ENCODE peak calls at places on chromosomes 12 and 14, in four cellular contexts. T is CD4-positive, alpha-beta T cell; S is GM13977; E is kidney glomerular epithelial cell. N is an unnamed sample.

GRCh38 chr14:68822132-68822651 is 29.3 kb upstream of the ZFP36L1 start:
- DNase-seq in T (no peak), E (no peak), S (peak), N (peak)

GRCh38 chr14:35231207-35231755 is 60.9 kb upstream of the PSMA6 start:
- DNase-seq in E (no peak), T (no peak), S (no peak), N (no peak)

GRCh38 chr12:508795-509194 is 49.1 kb downstream of the B4GALNT3 start:
- DNase-seq in T (no peak), E (peak), S (no peak), N (no peak)

GRCh38 chr14:52700701-52701172 is 5.4 kb upstream of the ERO1A start:
- DNase-seq in T (no peak), S (no peak), E (no peak), N (no peak)

GRCh38 chr14:73424453-73424852 is 33.9 kb downstream of the NUMB start:
- DNase-seq in E (no peak), T (no peak), S (no peak), N (no peak)

GRCh38 chr12:64066052-64066451 is 156.0 kb downstream of the KICS2 start:
- DNase-seq in S (no peak), T (no peak), E (peak), N (no peak)

GRCh38 chr12:52186135-52186840 is 5.5 kb downstream of the KRT80 start:
- DNase-seq in T (no peak), E (peak), S (no peak), N (no peak)

GRCh38 chr12:121765573-121765972 is 27.9 kb downstream of the RHOF start:
- DNase-seq in E (peak), S (no peak), T (no peak), N (no peak)

GRCh38 chr12:64311877-64312276 is 78.7 kb downstream of the C12orf56 start:
- DNase-seq in S (no peak), E (no peak), T (no peak), N (no peak)

GRCh38 chr12:91753649-91754048 is 392.0 kb downstream of the BTG1 start:
- DNase-seq in E (no peak), S (no peak), T (no peak), N (no peak)

GRCh38 chr14:73814158-73814557 is 37.5 kb upstream of the PTGR2 start:
- DNase-seq in E (no peak), T (no peak), S (no peak), N (no peak)

GRCh38 chr14:77002335-77002734 is 26.2 kb downstream of the IRF2BPL start:
- DNase-seq in S (no peak), E (no peak), T (no peak), N (no peak)

GRCh38 chr12:92735131-92735721 is 32.4 kb downstream of the PLEKHG7 start:
- DNase-seq in E (no peak), T (no peak), S (peak), N (no peak)

GRCh38 chr14:56552615-56553014 is 27.0 kb upstream of the TMEM260 start:
- DNase-seq in E (no peak), T (no peak), S (no peak), N (no peak)

GRCh38 chr12:127652281-127652680 is 614.7 kb upstream of the TMEM132C start:
- DNase-seq in E (no peak), T (no peak), S (no peak), N (no peak)

GRCh38 chr12:96445743-96446655 is 43.4 kb upstream of the CFAP54 start:
- DNase-seq in T (peak), E (peak), S (peak), N (peak)

GRCh38 chr14:84252706-84253105 is 1277.2 kb upstream of the FLRT2 start:
- DNase-seq in S (no peak), T (no peak), E (no peak), N (no peak)

GRCh38 chr12:11884661-11885060 is 186.1 kb upstream of the BCL2L14 start:
- DNase-seq in T (no peak), S (no peak), E (peak), N (no peak)

GRCh38 chr12:18277196-18277595 is 15.9 kb downstream of the PIK3C2G start:
- DNase-seq in T (no peak), S (no peak), E (no peak), N (no peak)

GRCh38 chr14:54981698-54982097 is 45.2 kb downstream of the WDHD1 start:
- DNase-seq in S (no peak), E (no peak), T (no peak), N (no peak)

GRCh38 chr12:64610660-64611429 is 550 bp downstream of the RASSF3 start:
- DNase-seq in S (peak), T (peak), E (no peak), N (peak)

GRCh38 chr12:57585156-57585555 is 5.8 kb upstream of the PIP4K2C start:
- DNase-seq in E (no peak), T (no peak), S (no peak), N (no peak)

GRCh38 chr14:76672123-76672522 is 89.1 kb upstream of the VASH1 start:
- DNase-seq in E (no peak), T (no peak), S (no peak), N (no peak)

GRCh38 chr12:62656576-62657362 is 190.1 kb downstream of the MON2 start:
- DNase-seq in T (no peak), S (no peak), E (no peak), N (no peak)

GRCh38 chr14:65101631-65102440 is 481 bp downstream of the MAX start:
- DNase-seq in T (peak), E (no peak), S (no peak), N (no peak)

GRCh38 chr14:22981090-22982012 is 1.0 kb downstream of the AJUBA start:
- DNase-seq in T (no peak), S (peak), E (no peak), N (no peak)

GRCh38 chr14:85584481-85584880 is 54.5 kb downstream of the FLRT2 start:
- DNase-seq in T (no peak), S (no peak), E (no peak), N (no peak)

GRCh38 chr14:67391266-67391665 is 20.7 kb downstream of the PLEK2 start:
- DNase-seq in S (no peak), E (no peak), T (no peak), N (no peak)

GRCh38 chr12:93784339-93785086 is 107.3 kb downstream of the CRADD start:
- DNase-seq in E (peak), T (peak), S (no peak), N (no peak)

GRCh38 chr14:71712478-71712877 is 219.8 kb upstream of the RGS6 start:
- DNase-seq in E (no peak), T (no peak), S (no peak), N (no peak)

GRCh38 chr12:49342914-49343731 is 3.6 kb upstream of the DNAJC22 start:
- DNase-seq in T (no peak), E (peak), S (peak), N (no peak)

GRCh38 chr14:64646103-64646502 is 58.1 kb upstream of the PLEKHG3 start:
- DNase-seq in E (no peak), T (no peak), S (no peak), N (no peak)

GRCh38 chr14:37709419-37710195 is 114.2 kb downstream of the TTC6 start:
- DNase-seq in E (no peak), S (no peak), T (no peak), N (no peak)

GRCh38 chr12:57224973-57225679 is 4.4 kb upstream of the SHMT2 start:
- DNase-seq in T (peak), S (no peak), E (no peak), N (peak)